ENCODE peak calls at places on chromosomes 2 and 18, in nine cellular contexts. O is heart right ventricle, R is cardiac muscle cell, Y is aorta, A is IMR-90, K is mammary epithelial cell, G is heart left ventricle, J is fibroblast of lung, P is adipocyte. U is an unnamed sample.

GRCh38 chr2:88733155-88733902 is 41.9 kb downstream of the RPIA start:
- DNase-seq in A (no peak), K (peak; percentile 45), O (no peak), G (peak; percentile 36), R (no peak), P (no peak), Y (no peak), J (no peak), U (no peak)

GRCh38 chr2:107801498-107801897 is 25.2 kb upstream of the RGPD4 start:
- DNase-seq in J (no peak), P (no peak), K (no peak), A (no peak), O (no peak), R (no peak), Y (no peak), G (no peak), U (peak; percentile 7)

GRCh38 chr2:172285010-172285621 is 142.3 kb upstream of the ITGA6 start:
- DNase-seq in O (peak; percentile 16), K (peak; percentile 28), P (peak; percentile 49), A (peak; percentile 78), R (peak; percentile 58), Y (no peak), J (peak; percentile 80), G (no peak), U (peak; percentile 72)

GRCh38 chr2:99883356-99883867 is 259.0 kb downstream of the AFF3 start:
- DNase-seq in R (no peak), P (peak; percentile 45), K (no peak), A (no peak), G (no peak), Y (no peak), J (no peak), O (no peak), U (no peak)

GRCh38 chr2:32732912-32733472 is 105.1 kb downstream of the TTC27 start:
- DNase-seq in O (no peak), R (no peak), K (no peak), A (peak; percentile 23), G (no peak), J (no peak), P (no peak), Y (no peak), U (no peak)

GRCh38 chr18:59873616-59874015 is 26.2 kb upstream of the PMAIP1 start:
- DNase-seq in A (peak; percentile 58), J (no peak), P (no peak), G (no peak), Y (no peak), R (no peak), O (no peak), K (no peak), U (no peak)

GRCh38 chr18:38545071-38545470 is 979.5 kb upstream of the CELF4 start:
- DNase-seq in G (no peak), A (no peak), R (peak; percentile 1), J (peak; percentile 1), Y (no peak), O (no peak), P (no peak), K (peak; percentile 77), U (no peak)

GRCh38 chr18:9734189-9734588 is 26.1 kb downstream of the RAB31 start:
- DNase-seq in R (no peak), P (no peak), Y (no peak), G (no peak), J (no peak), A (no peak), O (no peak), K (no peak), U (no peak)

GRCh38 chr2:163878718-163879117 is 142.9 kb upstream of the FIGN start:
- DNase-seq in J (peak; percentile 39), G (no peak), R (peak; percentile 51), A (peak; percentile 9), K (peak; percentile 9), O (no peak), P (no peak), Y (no peak), U (peak; percentile 5)

GRCh38 chr2:5494212-5494611 is 198.0 kb upstream of the SOX11 start:
- DNase-seq in A (no peak), K (no peak), P (no peak), J (no peak), G (no peak), O (no peak), R (no peak), Y (no peak), U (no peak)

GRCh38 chr2:128530025-128530573 is 211.4 kb upstream of the HS6ST1 start:
- DNase-seq in G (no peak), O (no peak), J (no peak), K (no peak), A (no peak), Y (no peak), P (no peak), R (no peak), U (no peak)

GRCh38 chr2:211371465-211371864 is 815.1 kb downstream of the CPS1 start:
- DNase-seq in J (no peak), Y (no peak), P (no peak), A (no peak), K (no peak), G (no peak), R (no peak), O (no peak), U (no peak)

GRCh38 chr18:26440644-26441043 is 107.7 kb downstream of the KCTD1 start:
- DNase-seq in Y (no peak), A (no peak), J (no peak), K (peak; percentile 75), G (no peak), O (no peak), R (peak; percentile 73), P (no peak), U (no peak)

GRCh38 chr2:37746883-37747282 is 75.4 kb upstream of the CDC42EP3 start:
- DNase-seq in Y (no peak), O (no peak), P (no peak), J (no peak), A (no peak), G (no peak), R (no peak), K (no peak), U (no peak)

DNA sequence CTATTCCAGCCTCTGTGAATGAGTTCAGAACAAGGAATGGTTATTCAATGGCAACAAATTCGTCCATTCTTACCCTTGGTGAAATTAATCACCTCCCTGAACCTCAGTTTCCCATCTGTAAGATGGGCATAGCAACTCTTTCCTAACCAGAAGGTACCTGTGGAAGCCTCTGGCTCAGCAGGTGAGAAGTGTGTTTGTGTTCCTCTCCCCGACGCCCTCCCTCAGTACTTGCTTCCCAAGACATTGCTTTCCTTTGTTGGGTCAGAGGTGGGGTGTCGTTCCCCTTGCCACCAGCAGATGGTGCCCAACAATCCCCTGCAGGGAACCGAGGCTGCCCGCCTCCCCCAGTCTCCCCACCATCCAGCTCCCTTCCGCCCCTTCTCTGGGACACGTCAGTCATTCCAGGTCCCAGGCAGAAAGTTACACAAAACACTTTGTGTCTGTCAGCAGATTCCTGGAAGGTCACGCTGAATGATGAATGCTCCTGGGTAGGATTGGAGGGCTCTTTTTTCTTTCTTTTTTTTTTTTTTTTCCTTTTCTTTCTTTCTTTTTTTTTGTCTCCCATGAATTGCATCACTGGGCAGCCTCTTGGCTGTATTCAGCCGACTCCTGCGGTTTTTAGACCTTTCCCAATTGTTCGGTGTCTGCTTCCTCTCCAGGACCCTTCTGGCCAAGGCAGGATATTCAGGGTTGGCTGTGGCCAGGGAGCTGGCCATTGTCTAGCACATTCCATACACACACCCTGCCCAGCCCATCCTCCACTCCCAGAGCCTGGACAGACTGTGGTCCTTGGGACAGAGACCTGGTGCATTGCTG is 117.3 kb downstream of the LPIN1 start:
- DNase-seq in J (peak; percentile 97), R (peak; percentile 98), Y (peak; percentile 94), K (peak; percentile 77), O (peak; percentile 84), P (peak; percentile 95), G (peak; percentile 91), A (peak; percentile 82), U (peak; percentile 99)
- H3K4me3 ChIP-seq in J (peak overlapping the region; percentile 19), R (no peak overlapping the region), Y (no peak overlapping the region), K (no peak overlapping the region), O (peak overlapping the region; percentile 11), P (no peak overlapping the region), G (peak overlapping the region; percentile 4), A (peak overlapping the region; percentile 10), U (peak overlapping the region; percentile 6)

GRCh38 chr2:84986018-84986417 is 15.1 kb downstream of the KCMF1 start:
- DNase-seq in O (no peak), R (no peak), K (no peak), P (no peak), Y (no peak), J (no peak), G (no peak), A (no peak), U (no peak)
- H3K9me3 ChIP-seq in O (no peaks in the 10 kb centered on the region), R (no peaks in the 10 kb centered on the region), K (no peaks in the 10 kb centered on the region), P (no peaks in the 10 kb centered on the region), Y (no peaks in the 10 kb centered on the region), J (no peaks in the 10 kb centered on the region), G (no peaks in the 10 kb centered on the region), A (no peaks in the 10 kb centered on the region), U (no peaks in the 10 kb centered on the region)

GRCh38 chr2:233355916-233356315 is 1.6 kb downstream of the DGKD start:
- DNase-seq in P (no peak), O (no peak), K (no peak), J (no peak), G (no peak), R (no peak), A (no peak), Y (no peak), U (no peak)
- H3K4me3 ChIP-seq in P (no peak overlapping the region), O (peak overlapping the region; percentile 73), K (no peak overlapping the region), J (no peak overlapping the region), G (peak overlapping the region; percentile 78), R (no peak overlapping the region), A (no peak overlapping the region), Y (no peak overlapping the region), U (peak overlapping the region; percentile 58)

GRCh38 chr2:51413726-51414125 is 381.8 kb upstream of the NRXN1 start:
- DNase-seq in K (no peak), G (no peak), P (peak; percentile 3), O (no peak), R (no peak), J (no peak), Y (no peak), A (peak; percentile 51), U (no peak)

GRCh38 chr2:51410351-51410750 is 378.4 kb upstream of the NRXN1 start:
- DNase-seq in P (no peak), K (no peak), Y (no peak), O (no peak), R (no peak), G (no peak), J (no peak), A (peak; percentile 24), U (no peak)

GRCh38 chr2:51409920-51410319 is 378.0 kb upstream of the NRXN1 start:
- DNase-seq in R (no peak), Y (no peak), P (no peak), G (no peak), J (no peak), K (no peak), O (no peak), A (no peak), U (no peak)
- H3K9me3 ChIP-seq in R (no peaks in the 10 kb centered on the region), Y (peaks cover 1% of the 10 kb centered on the region), P (peaks cover 5% of the 10 kb centered on the region), G (no peaks in the 10 kb centered on the region), J (no peaks in the 10 kb centered on the region), K (no peaks in the 10 kb centered on the region), O (no peaks in the 10 kb centered on the region), A (no peaks in the 10 kb centered on the region), U (peaks cover 2% of the 10 kb centered on the region)

GRCh38 chr2:16105664-16106281 is 165.4 kb downstream of the MYCN start:
- DNase-seq in J (no peak), R (no peak), P (no peak), K (no peak), A (no peak), Y (no peak), G (no peak), O (no peak), U (no peak)
- H3K4me3 ChIP-seq in J (no peak overlapping the region), R (no peak overlapping the region), P (no peak overlapping the region), K (no peak overlapping the region), A (no peak overlapping the region), Y (no peak overlapping the region), G (no peak overlapping the region), O (no peak overlapping the region), U (no peak overlapping the region)

U was measured in MG63.